ENCODE peak calls at places on chromosomes 12 and 14, in eight cellular contexts. One of them, this sample, is unnamed.

GRCh38 chr14:104856157-104856868 is 8.8 kb upstream of the CEP170B start:
- DNase-seq in esophagus muscularis mucosa: no peak
- DNase-seq in A549: no peak
- DNase-seq in cardiac muscle cell: no peak
- DNase-seq in mammary epithelial cell: no peak
- DNase-seq in lung: no peak
- DNase-seq in H9: peak; percentile 37
- DNase-seq in tibial nerve: no peak
- DNase-seq in this sample: no peak

GRCh38 chr12:121611306-121611705 is 15.0 kb upstream of the ORAI1 start:
- DNase-seq in esophagus muscularis mucosa: no peak
- DNase-seq in A549: no peak
- DNase-seq in cardiac muscle cell: no peak
- DNase-seq in mammary epithelial cell: no peak
- DNase-seq in lung: no peak
- DNase-seq in H9: peak; percentile 91
- DNase-seq in tibial nerve: no peak
- DNase-seq in this sample: peak; percentile 40

GRCh38 chr12:46650688-46651087 is 175.1 kb downstream of the SLC38A4 start:
- DNase-seq in esophagus muscularis mucosa: no peak
- DNase-seq in A549: no peak
- DNase-seq in cardiac muscle cell: no peak
- DNase-seq in mammary epithelial cell: no peak
- DNase-seq in lung: no peak
- DNase-seq in H9: no peak
- DNase-seq in tibial nerve: no peak
- DNase-seq in this sample: no peak

GRCh38 chr14:62162998-62163589 is 400.9 kb downstream of the SNAPC1 start:
- DNase-seq in esophagus muscularis mucosa: no peak
- DNase-seq in A549: peak; percentile 35
- DNase-seq in cardiac muscle cell: peak; percentile 64
- DNase-seq in mammary epithelial cell: peak; percentile 19
- DNase-seq in lung: no peak
- DNase-seq in H9: peak; percentile 35
- DNase-seq in tibial nerve: peak; percentile 14
- DNase-seq in this sample: peak; percentile 13

GRCh38 chr14:68379510-68380303 is 413.2 kb downstream of the ZFP36L1 start:
- DNase-seq in esophagus muscularis mucosa: no peak
- DNase-seq in A549: no peak
- DNase-seq in cardiac muscle cell: no peak
- DNase-seq in mammary epithelial cell: no peak
- DNase-seq in lung: no peak
- DNase-seq in H9: no peak
- DNase-seq in tibial nerve: no peak
- DNase-seq in this sample: no peak

GRCh38 chr12:104166465-104166864 is 28.5 kb upstream of the NFYB start:
- DNase-seq in esophagus muscularis mucosa: no peak
- DNase-seq in A549: no peak
- DNase-seq in cardiac muscle cell: peak; percentile 82
- DNase-seq in mammary epithelial cell: no peak
- DNase-seq in lung: no peak
- DNase-seq in H9: no peak
- DNase-seq in tibial nerve: no peak
- DNase-seq in this sample: no peak

GRCh38 chr12:65343801-65344200 is 65.3 kb downstream of the MSRB3 start:
- DNase-seq in esophagus muscularis mucosa: no peak
- DNase-seq in A549: no peak
- DNase-seq in cardiac muscle cell: no peak
- DNase-seq in mammary epithelial cell: no peak
- DNase-seq in lung: no peak
- DNase-seq in H9: no peak
- DNase-seq in tibial nerve: no peak
- DNase-seq in this sample: no peak

GRCh38 chr14:26174395-26174794 is 423.4 kb downstream of the NOVA1 start:
- DNase-seq in esophagus muscularis mucosa: no peak
- DNase-seq in A549: no peak
- DNase-seq in cardiac muscle cell: no peak
- DNase-seq in mammary epithelial cell: no peak
- DNase-seq in lung: no peak
- DNase-seq in H9: no peak
- DNase-seq in tibial nerve: no peak
- DNase-seq in this sample: no peak

GRCh38 chr14:41606249-41607118 is at the start of gene LRFN5:
- DNase-seq in esophagus muscularis mucosa: no peak
- DNase-seq in A549: no peak
- DNase-seq in cardiac muscle cell: peak; percentile 65
- DNase-seq in mammary epithelial cell: no peak
- DNase-seq in lung: peak; percentile 29
- DNase-seq in H9: peak; percentile 61
- DNase-seq in tibial nerve: no peak
- DNase-seq in this sample: peak; percentile 71

GRCh38 chr12:53217930-53218307 is 10.9 kb upstream of the ITGB7 start:
- DNase-seq in esophagus muscularis mucosa: no peak
- DNase-seq in A549: peak; percentile 39
- DNase-seq in cardiac muscle cell: no peak
- DNase-seq in mammary epithelial cell: peak; percentile 39
- DNase-seq in lung: no peak
- DNase-seq in H9: peak; percentile 51
- DNase-seq in tibial nerve: no peak
- DNase-seq in this sample: no peak
- H3K4me1 ChIP-seq in esophagus muscularis mucosa: peaks cover 96% of the 10 kb centered on the region
- H3K4me1 ChIP-seq in A549: peaks cover 41% of the 10 kb centered on the region
- H3K4me1 ChIP-seq in cardiac muscle cell: peaks cover 23% of the 10 kb centered on the region
- H3K4me1 ChIP-seq in mammary epithelial cell: peaks cover 55% of the 10 kb centered on the region
- H3K4me1 ChIP-seq in lung: no peaks in the 10 kb centered on the region
- H3K4me1 ChIP-seq in H9: peaks cover 37% of the 10 kb centered on the region
- H3K4me1 ChIP-seq in tibial nerve: peaks cover 45% of the 10 kb centered on the region
- H3K4me1 ChIP-seq in this sample: peaks cover 13% of the 10 kb centered on the region

GRCh38 chr12:11704094-11704493 is 54.6 kb downstream of the ETV6 start:
- DNase-seq in esophagus muscularis mucosa: no peak
- DNase-seq in A549: no peak
- DNase-seq in cardiac muscle cell: no peak
- DNase-seq in mammary epithelial cell: no peak
- DNase-seq in lung: no peak
- DNase-seq in H9: no peak
- DNase-seq in tibial nerve: no peak
- DNase-seq in this sample: no peak
- H3K4me1 ChIP-seq in esophagus muscularis mucosa: peaks cover 71% of the 10 kb centered on the region
- H3K4me1 ChIP-seq in A549: peaks cover 13% of the 10 kb centered on the region
- H3K4me1 ChIP-seq in cardiac muscle cell: peaks cover 60% of the 10 kb centered on the region
- H3K4me1 ChIP-seq in mammary epithelial cell: peaks cover 32% of the 10 kb centered on the region
- H3K4me1 ChIP-seq in lung: peaks cover 42% of the 10 kb centered on the region
- H3K4me1 ChIP-seq in H9: peaks cover 5% of the 10 kb centered on the region
- H3K4me1 ChIP-seq in tibial nerve: peaks cover 12% of the 10 kb centered on the region
- H3K4me1 ChIP-seq in this sample: no peaks in the 10 kb centered on the region

GRCh38 chr12:116540617-116541152 is 18.5 kb upstream of the MAP1LC3B2 start:
- DNase-seq in esophagus muscularis mucosa: no peak
- DNase-seq in A549: no peak
- DNase-seq in cardiac muscle cell: peak; percentile 52
- DNase-seq in mammary epithelial cell: no peak
- DNase-seq in lung: no peak
- DNase-seq in H9: no peak
- DNase-seq in tibial nerve: no peak
- DNase-seq in this sample: no peak

GRCh38 chr12:116538682-116539264 is 20.4 kb upstream of the MAP1LC3B2 start:
- DNase-seq in esophagus muscularis mucosa: no peak
- DNase-seq in A549: no peak
- DNase-seq in cardiac muscle cell: no peak
- DNase-seq in mammary epithelial cell: no peak
- DNase-seq in lung: no peak
- DNase-seq in H9: no peak
- DNase-seq in tibial nerve: no peak
- DNase-seq in this sample: no peak

GRCh38 chr12:116541547-116542344 is 17.4 kb upstream of the MAP1LC3B2 start:
- DNase-seq in esophagus muscularis mucosa: no peak
- DNase-seq in A549: no peak
- DNase-seq in cardiac muscle cell: no peak
- DNase-seq in mammary epithelial cell: no peak
- DNase-seq in lung: no peak
- DNase-seq in H9: no peak
- DNase-seq in tibial nerve: no peak
- DNase-seq in this sample: no peak

GRCh38 chr12:116539361-116539771 is 19.8 kb upstream of the MAP1LC3B2 start:
- DNase-seq in esophagus muscularis mucosa: no peak
- DNase-seq in A549: peak; percentile 61
- DNase-seq in cardiac muscle cell: no peak
- DNase-seq in mammary epithelial cell: no peak
- DNase-seq in lung: no peak
- DNase-seq in H9: no peak
- DNase-seq in tibial nerve: no peak
- DNase-seq in this sample: no peak

GRCh38 chr12:116539905-116540482 is 19.2 kb upstream of the MAP1LC3B2 start:
- DNase-seq in esophagus muscularis mucosa: no peak
- DNase-seq in A549: no peak
- DNase-seq in cardiac muscle cell: peak; percentile 70
- DNase-seq in mammary epithelial cell: peak; percentile 68
- DNase-seq in lung: no peak
- DNase-seq in H9: peak; percentile 62
- DNase-seq in tibial nerve: peak; percentile 56
- DNase-seq in this sample: no peak
- H3K4me1 ChIP-seq in esophagus muscularis mucosa: peaks cover 56% of the 10 kb centered on the region
- H3K4me1 ChIP-seq in A549: peaks cover 32% of the 10 kb centered on the region
- H3K4me1 ChIP-seq in cardiac muscle cell: no peaks in the 10 kb centered on the region
- H3K4me1 ChIP-seq in mammary epithelial cell: peaks cover 25% of the 10 kb centered on the region
- H3K4me1 ChIP-seq in lung: no peaks in the 10 kb centered on the region
- H3K4me1 ChIP-seq in H9: peaks cover 6% of the 10 kb centered on the region
- H3K4me1 ChIP-seq in tibial nerve: peaks cover 26% of the 10 kb centered on the region
- H3K4me1 ChIP-seq in this sample: no peaks in the 10 kb centered on the region

GRCh38 chr14:99239661-99240092 is 32.3 kb downstream of the BCL11B start:
- DNase-seq in esophagus muscularis mucosa: no peak
- DNase-seq in A549: no peak
- DNase-seq in cardiac muscle cell: no peak
- DNase-seq in mammary epithelial cell: peak; percentile 77
- DNase-seq in lung: no peak
- DNase-seq in H9: no peak
- DNase-seq in tibial nerve: no peak
- DNase-seq in this sample: no peak

GRCh38 chr14:99240512-99241313 is 31.3 kb downstream of the BCL11B start:
- DNase-seq in esophagus muscularis mucosa: no peak
- DNase-seq in A549: no peak
- DNase-seq in cardiac muscle cell: no peak
- DNase-seq in mammary epithelial cell: no peak
- DNase-seq in lung: no peak
- DNase-seq in H9: no peak
- DNase-seq in tibial nerve: no peak
- DNase-seq in this sample: no peak

GRCh38 chr14:99242816-99243795 is 28.9 kb downstream of the BCL11B start:
- DNase-seq in esophagus muscularis mucosa: no peak
- DNase-seq in A549: no peak
- DNase-seq in cardiac muscle cell: no peak
- DNase-seq in mammary epithelial cell: no peak
- DNase-seq in lung: no peak
- DNase-seq in H9: no peak
- DNase-seq in tibial nerve: no peak
- DNase-seq in this sample: no peak

GRCh38 chr14:99242238-99242637 is 29.8 kb downstream of the BCL11B start:
- DNase-seq in esophagus muscularis mucosa: no peak
- DNase-seq in A549: no peak
- DNase-seq in cardiac muscle cell: no peak
- DNase-seq in mammary epithelial cell: no peak
- DNase-seq in lung: no peak
- DNase-seq in H9: no peak
- DNase-seq in tibial nerve: no peak
- DNase-seq in this sample: no peak

DNA sequence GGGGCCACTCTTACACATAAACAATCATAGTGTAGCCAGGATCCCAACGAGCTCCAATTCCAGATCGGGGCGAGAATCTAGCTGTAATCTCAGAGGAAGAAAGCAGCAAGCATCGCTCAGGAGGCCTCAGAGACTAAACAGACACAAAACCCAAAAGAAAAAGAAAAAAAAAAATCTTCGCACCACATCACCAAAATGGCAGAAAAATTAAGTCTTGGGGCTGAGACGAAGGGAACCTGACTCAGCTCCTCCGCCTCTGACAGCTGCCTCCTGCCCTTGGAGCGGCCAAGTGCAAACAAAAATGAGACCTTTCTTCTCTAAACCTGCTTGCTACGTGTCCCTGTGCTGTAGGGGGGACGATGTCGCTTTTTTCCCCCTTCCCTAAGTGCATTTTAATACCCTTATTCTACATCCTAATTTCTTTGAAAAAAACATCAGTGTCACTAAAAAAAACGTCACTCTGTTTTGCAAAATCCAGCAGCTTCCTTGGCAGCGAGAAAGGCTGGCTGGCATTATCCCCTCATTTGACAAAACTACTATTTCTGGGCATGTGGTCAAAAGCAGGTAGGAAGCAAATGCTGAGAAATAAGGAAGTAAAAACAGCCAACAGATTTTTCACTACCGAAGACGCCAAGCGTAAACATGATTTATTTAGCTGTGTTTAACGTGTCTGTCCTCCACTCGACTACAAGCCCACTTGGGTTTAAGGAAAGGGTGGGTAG is 30.5 kb downstream of the BCL11B start:
- DNase-seq in esophagus muscularis mucosa: no peak
- DNase-seq in A549: no peak
- DNase-seq in cardiac muscle cell: no peak
- DNase-seq in mammary epithelial cell: no peak
- DNase-seq in lung: no peak
- DNase-seq in H9: no peak
- DNase-seq in tibial nerve: no peak
- DNase-seq in this sample: no peak
- H3K4me1 ChIP-seq in esophagus muscularis mucosa: peaks cover 11% of the 10 kb centered on the region
- H3K4me1 ChIP-seq in A549: no peaks in the 10 kb centered on the region
- H3K4me1 ChIP-seq in cardiac muscle cell: peaks cover 14% of the 10 kb centered on the region
- H3K4me1 ChIP-seq in mammary epithelial cell: peaks cover 15% of the 10 kb centered on the region
- H3K4me1 ChIP-seq in lung: no peaks in the 10 kb centered on the region
- H3K4me1 ChIP-seq in H9: peaks cover 26% of the 10 kb centered on the region
- H3K4me1 ChIP-seq in tibial nerve: no peaks in the 10 kb centered on the region
- H3K4me1 ChIP-seq in this sample: peaks cover 7% of the 10 kb centered on the region

GRCh38 chr12:62716866-62717477 is 218.0 kb downstream of the PPM1H start:
- DNase-seq in esophagus muscularis mucosa: no peak
- DNase-seq in A549: peak; percentile 93
- DNase-seq in cardiac muscle cell: no peak
- DNase-seq in mammary epithelial cell: no peak
- DNase-seq in lung: no peak
- DNase-seq in H9: no peak
- DNase-seq in tibial nerve: no peak
- DNase-seq in this sample: no peak
- H3K4me1 ChIP-seq in esophagus muscularis mucosa: peaks cover 7% of the 10 kb centered on the region
- H3K4me1 ChIP-seq in A549: peaks cover 88% of the 10 kb centered on the region
- H3K4me1 ChIP-seq in cardiac muscle cell: no peaks in the 10 kb centered on the region
- H3K4me1 ChIP-seq in mammary epithelial cell: no peaks in the 10 kb centered on the region
- H3K4me1 ChIP-seq in lung: peaks cover 3% of the 10 kb centered on the region
- H3K4me1 ChIP-seq in H9: peaks cover 4% of the 10 kb centered on the region
- H3K4me1 ChIP-seq in tibial nerve: no peaks in the 10 kb centered on the region
- H3K4me1 ChIP-seq in this sample: peaks cover 11% of the 10 kb centered on the region

This sample was measured in SJCRH30.